ENCODE peak calls at places on chromosomes 6 and 20, in five cellular contexts. One of them, this sample, is unnamed.

GRCh38 chr6:33211136-33211535 is 2.8 kb downstream of the RING1 start:
- DNase-seq in CD8-positive, alpha-beta T cell: no peak
- DNase-seq in AG04449: no peak
- DNase-seq in psoas muscle: no peak
- DNase-seq in cardiac fibroblast: no peak
- DNase-seq in this sample: no peak

GRCh38 chr20:63698739-63699465 is 2.5 kb downstream of the TNFRSF6B start:
- DNase-seq in CD8-positive, alpha-beta T cell: no peak
- DNase-seq in AG04449: peak; percentile 67
- DNase-seq in psoas muscle: peak; percentile 85
- DNase-seq in cardiac fibroblast: peak; percentile 95
- DNase-seq in this sample: no peak

GRCh38 chr6:136351518-136352106 is 62.0 kb upstream of the BCLAF1 start:
- DNase-seq in CD8-positive, alpha-beta T cell: no peak
- DNase-seq in AG04449: no peak
- DNase-seq in psoas muscle: no peak
- DNase-seq in cardiac fibroblast: no peak
- DNase-seq in this sample: no peak

GRCh38 chr20:54694516-54694915 is 219.1 kb downstream of the DOK5 start:
- DNase-seq in CD8-positive, alpha-beta T cell: no peak
- DNase-seq in AG04449: no peak
- DNase-seq in psoas muscle: no peak
- DNase-seq in cardiac fibroblast: no peak
- DNase-seq in this sample: no peak

GRCh38 chr20:52003976-52004375 is 187.6 kb downstream of the ZFP64 start:
- DNase-seq in CD8-positive, alpha-beta T cell: no peak
- DNase-seq in AG04449: no peak
- DNase-seq in psoas muscle: no peak
- DNase-seq in cardiac fibroblast: no peak
- DNase-seq in this sample: no peak

GRCh38 chr6:160510976-160511617 is 153.0 kb downstream of the LPA start:
- DNase-seq in CD8-positive, alpha-beta T cell: no peak
- DNase-seq in AG04449: no peak
- DNase-seq in psoas muscle: no peak
- DNase-seq in cardiac fibroblast: no peak
- DNase-seq in this sample: no peak

GRCh38 chr6:17349437-17349836 is 44.0 kb upstream of the CAP2 start:
- DNase-seq in CD8-positive, alpha-beta T cell: no peak
- DNase-seq in AG04449: peak; percentile 12
- DNase-seq in psoas muscle: no peak
- DNase-seq in cardiac fibroblast: no peak
- DNase-seq in this sample: no peak

GRCh38 chr6:16766043-16766521 is 4.8 kb upstream of the ATXN1 start:
- DNase-seq in CD8-positive, alpha-beta T cell: no peak
- DNase-seq in AG04449: peak; percentile 51
- DNase-seq in psoas muscle: no peak
- DNase-seq in cardiac fibroblast: peak; percentile 96
- DNase-seq in this sample: no peak

GRCh38 chr20:34268851-34269668 is 27.8 kb downstream of the ASIP start:
- DNase-seq in CD8-positive, alpha-beta T cell: peak; percentile 61
- DNase-seq in AG04449: no peak
- DNase-seq in psoas muscle: peak; percentile 27
- DNase-seq in cardiac fibroblast: peak; percentile 24
- DNase-seq in this sample: no peak

GRCh38 chr6:149923327-149923986 is 536 bp upstream of the RAET1G start:
- DNase-seq in CD8-positive, alpha-beta T cell: no peak
- DNase-seq in AG04449: no peak
- DNase-seq in psoas muscle: no peak
- DNase-seq in cardiac fibroblast: no peak
- DNase-seq in this sample: no peak

GRCh38 chr20:59744756-59745155 is 140.4 kb downstream of the PHACTR3 start:
- DNase-seq in CD8-positive, alpha-beta T cell: no peak
- DNase-seq in AG04449: no peak
- DNase-seq in psoas muscle: no peak
- DNase-seq in cardiac fibroblast: no peak
- DNase-seq in this sample: no peak

GRCh38 chr6:85130743-85131142 is 319.1 kb upstream of the NT5E start:
- DNase-seq in CD8-positive, alpha-beta T cell: no peak
- DNase-seq in AG04449: no peak
- DNase-seq in psoas muscle: no peak
- DNase-seq in cardiac fibroblast: no peak
- DNase-seq in this sample: no peak

GRCh38 chr6:31541059-31541657 is 645 bp downstream of the DDX39B start:
- DNase-seq in CD8-positive, alpha-beta T cell: peak; percentile 80
- DNase-seq in AG04449: no peak
- DNase-seq in psoas muscle: no peak
- DNase-seq in cardiac fibroblast: peak; percentile 76
- DNase-seq in this sample: no peak

GRCh38 chr6:83514877-83515466 is 2.6 kb downstream of the PRSS35 start:
- DNase-seq in CD8-positive, alpha-beta T cell: no peak
- DNase-seq in AG04449: peak; percentile 7
- DNase-seq in psoas muscle: no peak
- DNase-seq in cardiac fibroblast: peak; percentile 80
- DNase-seq in this sample: peak; percentile 20

GRCh38 chr6:112177081-112177480 is 77.3 kb downstream of the LAMA4 start:
- DNase-seq in CD8-positive, alpha-beta T cell: no peak
- DNase-seq in AG04449: no peak
- DNase-seq in psoas muscle: no peak
- DNase-seq in cardiac fibroblast: no peak
- DNase-seq in this sample: no peak

GRCh38 chr20:32036716-32037355 is 15.2 kb upstream of the HCK start:
- DNase-seq in CD8-positive, alpha-beta T cell: no peak
- DNase-seq in AG04449: no peak
- DNase-seq in psoas muscle: no peak
- DNase-seq in cardiac fibroblast: peak; percentile 32
- DNase-seq in this sample: no peak

GRCh38 chr6:134295953-134296553 is 21.9 kb downstream of the SGK1 start:
- DNase-seq in CD8-positive, alpha-beta T cell: no peak
- DNase-seq in AG04449: peak; percentile 100
- DNase-seq in psoas muscle: peak; percentile 25
- DNase-seq in cardiac fibroblast: peak; percentile 100
- DNase-seq in this sample: peak; percentile 68

GRCh38 chr6:13813621-13814175 is 659 bp downstream of the MCUR1 start:
- DNase-seq in CD8-positive, alpha-beta T cell: no peak
- DNase-seq in AG04449: no peak
- DNase-seq in psoas muscle: peak; percentile 71
- DNase-seq in cardiac fibroblast: peak; percentile 61
- DNase-seq in this sample: no peak

GRCh38 chr6:13811627-13812358 is 2.6 kb downstream of the MCUR1 start:
- DNase-seq in CD8-positive, alpha-beta T cell: no peak
- DNase-seq in AG04449: no peak
- DNase-seq in psoas muscle: no peak
- DNase-seq in cardiac fibroblast: no peak
- DNase-seq in this sample: no peak

GRCh38 chr6:13813011-13813410 is 1.3 kb downstream of the MCUR1 start:
- DNase-seq in CD8-positive, alpha-beta T cell: no peak
- DNase-seq in AG04449: no peak
- DNase-seq in psoas muscle: no peak
- DNase-seq in cardiac fibroblast: no peak
- DNase-seq in this sample: no peak

GRCh38 chr6:13810688-13811446 is 3.5 kb downstream of the MCUR1 start:
- DNase-seq in CD8-positive, alpha-beta T cell: no peak
- DNase-seq in AG04449: peak; percentile 9
- DNase-seq in psoas muscle: no peak
- DNase-seq in cardiac fibroblast: no peak
- DNase-seq in this sample: no peak

GRCh38 chr6:13812359-13812642 is 2.1 kb downstream of the MCUR1 start:
- DNase-seq in CD8-positive, alpha-beta T cell: no peak
- DNase-seq in AG04449: no peak
- DNase-seq in psoas muscle: no peak
- DNase-seq in cardiac fibroblast: no peak
- DNase-seq in this sample: no peak
- H3K4me3 ChIP-seq in CD8-positive, alpha-beta T cell: no peak overlapping the region
- H3K4me3 ChIP-seq in AG04449: no peak overlapping the region
- H3K4me3 ChIP-seq in psoas muscle: peak overlapping the region; percentile 12
- H3K4me3 ChIP-seq in cardiac fibroblast: no peak overlapping the region
- H3K4me3 ChIP-seq in this sample: no peak overlapping the region

GRCh38 chr20:23023621-23024187 is 11.4 kb upstream of the SSTR4 start:
- DNase-seq in CD8-positive, alpha-beta T cell: no peak
- DNase-seq in AG04449: no peak
- DNase-seq in psoas muscle: no peak
- DNase-seq in cardiac fibroblast: no peak
- DNase-seq in this sample: no peak
- TF ChIP-seq CTCF in CD8-positive, alpha-beta T cell: no peak
- TF ChIP-seq CTCF in AG04449: no peak
- TF ChIP-seq CTCF in psoas muscle: no peak
- TF ChIP-seq CTCF in cardiac fibroblast: no peak
- TF ChIP-seq CTCF in this sample: peak; percentile 22

GRCh38 chr20:12354725-12355124 is 437.0 kb downstream of the BTBD3 start:
- DNase-seq in CD8-positive, alpha-beta T cell: no peak
- DNase-seq in AG04449: no peak
- DNase-seq in psoas muscle: no peak
- DNase-seq in cardiac fibroblast: no peak
- DNase-seq in this sample: no peak
- H3K4me3 ChIP-seq in CD8-positive, alpha-beta T cell: no peak overlapping the region
- H3K4me3 ChIP-seq in AG04449: no peak overlapping the region
- H3K4me3 ChIP-seq in psoas muscle: no peak overlapping the region
- H3K4me3 ChIP-seq in cardiac fibroblast: no peak overlapping the region
- H3K4me3 ChIP-seq in this sample: no peak overlapping the region

GRCh38 chr6:12148317-12148801 is 136.2 kb downstream of the HIVEP1 start:
- DNase-seq in CD8-positive, alpha-beta T cell: no peak
- DNase-seq in AG04449: peak; percentile 42
- DNase-seq in psoas muscle: no peak
- DNase-seq in cardiac fibroblast: peak; percentile 66
- DNase-seq in this sample: no peak

GRCh38 chr6:12149944-12150510 is 137.9 kb downstream of the HIVEP1 start:
- DNase-seq in CD8-positive, alpha-beta T cell: no peak
- DNase-seq in AG04449: no peak
- DNase-seq in psoas muscle: no peak
- DNase-seq in cardiac fibroblast: no peak
- DNase-seq in this sample: no peak

GRCh38 chr6:12150812-12151432 is 138.8 kb downstream of the HIVEP1 start:
- DNase-seq in CD8-positive, alpha-beta T cell: peak; percentile 61
- DNase-seq in AG04449: no peak
- DNase-seq in psoas muscle: no peak
- DNase-seq in cardiac fibroblast: peak; percentile 21
- DNase-seq in this sample: no peak

GRCh38 chr6:12148841-12149240 is 136.7 kb downstream of the HIVEP1 start:
- DNase-seq in CD8-positive, alpha-beta T cell: no peak
- DNase-seq in AG04449: no peak
- DNase-seq in psoas muscle: no peak
- DNase-seq in cardiac fibroblast: peak; percentile 13
- DNase-seq in this sample: no peak

DNA sequence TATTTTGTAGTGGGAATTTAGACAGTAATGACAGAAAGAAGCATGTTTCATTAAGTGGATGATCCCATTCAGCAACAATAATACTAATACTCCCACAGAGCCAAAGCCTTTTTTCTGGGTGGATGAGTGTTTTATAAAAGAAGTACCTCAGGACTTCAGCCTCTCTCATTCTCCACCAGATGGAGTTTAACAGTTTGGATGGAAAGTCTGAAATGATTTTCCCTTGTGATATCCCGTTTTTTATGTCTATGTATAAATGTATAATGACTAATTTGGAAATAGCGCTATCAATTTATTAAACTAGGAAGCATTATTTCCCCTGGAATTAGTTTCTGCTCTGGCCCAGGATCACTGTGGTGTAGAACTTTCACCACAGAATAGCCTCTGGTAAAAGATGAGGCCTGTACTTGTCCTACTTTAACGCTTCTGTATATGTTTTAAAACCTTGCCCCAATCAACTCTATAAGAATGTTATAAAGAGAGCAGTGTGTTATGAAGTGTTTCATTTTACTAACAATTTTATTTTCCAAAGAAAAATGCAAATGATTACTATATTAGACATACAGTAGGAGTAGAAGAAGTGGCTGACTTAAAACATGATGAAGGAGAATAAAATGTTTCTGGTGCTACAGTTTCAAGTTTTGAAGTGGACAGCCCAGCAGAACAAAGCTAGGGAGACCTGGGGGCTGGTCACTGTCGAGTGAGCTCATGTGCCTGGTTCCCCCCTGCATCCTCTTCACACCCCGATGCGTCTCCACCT is 135.6 kb downstream of the HIVEP1 start:
- DNase-seq in CD8-positive, alpha-beta T cell: no peak
- DNase-seq in AG04449: no peak
- DNase-seq in psoas muscle: no peak
- DNase-seq in cardiac fibroblast: peak; percentile 32
- DNase-seq in this sample: no peak
- TF ChIP-seq CTCF in CD8-positive, alpha-beta T cell: no peak
- TF ChIP-seq CTCF in AG04449: peak; percentile 27
- TF ChIP-seq CTCF in psoas muscle: no peak
- TF ChIP-seq CTCF in cardiac fibroblast: peak; percentile 39
- TF ChIP-seq CTCF in this sample: peak; percentile 45

DNA sequence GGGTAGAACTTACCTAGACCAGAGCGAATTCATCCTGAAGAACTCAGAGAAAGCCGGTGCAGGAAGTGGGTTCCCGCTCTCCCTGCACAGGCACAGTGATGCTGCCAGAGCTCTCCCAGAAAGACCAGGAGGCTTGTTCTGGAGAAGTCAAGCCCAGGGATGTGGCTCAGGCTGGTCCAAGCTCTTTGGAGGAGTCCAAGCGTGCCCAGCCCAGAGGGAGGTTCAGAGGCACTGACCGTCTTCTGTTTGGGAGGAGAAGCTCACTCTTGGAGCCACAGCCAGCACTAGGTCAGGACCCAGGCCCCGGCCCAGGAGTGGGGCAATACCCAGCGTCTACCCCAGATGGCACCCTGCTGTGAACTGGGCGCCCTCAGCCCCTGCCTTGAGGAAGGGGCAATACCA is 1.5 kb upstream of the PMEPA1 start:
- DNase-seq in CD8-positive, alpha-beta T cell: no peak
- DNase-seq in AG04449: no peak
- DNase-seq in psoas muscle: no peak
- DNase-seq in cardiac fibroblast: no peak
- DNase-seq in this sample: no peak
- H3K4me3 ChIP-seq in CD8-positive, alpha-beta T cell: no peak overlapping the region
- H3K4me3 ChIP-seq in AG04449: no peak overlapping the region
- H3K4me3 ChIP-seq in psoas muscle: peak overlapping the region; percentile 69
- H3K4me3 ChIP-seq in cardiac fibroblast: no peak overlapping the region
- H3K4me3 ChIP-seq in this sample: peak overlapping the region; percentile 98

GRCh38 chr6:45969883-45970282 is 45.8 kb downstream of the CLIC5 start:
- DNase-seq in CD8-positive, alpha-beta T cell: no peak
- DNase-seq in AG04449: no peak
- DNase-seq in psoas muscle: no peak
- DNase-seq in cardiac fibroblast: no peak
- DNase-seq in this sample: no peak
- TF ChIP-seq CTCF in CD8-positive, alpha-beta T cell: no peak
- TF ChIP-seq CTCF in AG04449: no peak
- TF ChIP-seq CTCF in psoas muscle: no peak
- TF ChIP-seq CTCF in cardiac fibroblast: no peak
- TF ChIP-seq CTCF in this sample: no peak

This sample was measured in epithelial cell of proximal tubule.